ENCODE peak calls at places on chromosomes 6 and 20, in eight cellular contexts. K is AG10803, Y is tibial artery, P is HepG2, I is GM12878, O is HCT116, E is astrocyte of the spinal cord, U is breast epithelium. W is an unnamed sample.
A peak's percentile ranks its signal among the peaks of the same experiment; 100 is the strongest.

GRCh38 chr6:73388800-73389512 is 5.7 kb upstream of the DDX43 start:
- DNase-seq in K (peak; percentile 42), Y (peak; percentile 42), P (peak; percentile 5), I (no peak), O (peak; percentile 70), E (peak; percentile 64), U (no peak), W (peak; percentile 67)

GRCh38 chr20:44134897-44135810 is 51.8 kb downstream of the JPH2 start:
- DNase-seq in K (no peak), Y (no peak), P (no peak), I (peak; percentile 34), O (no peak), E (no peak), U (no peak), W (no peak)

GRCh38 chr6:158213925-158214674 is 46.0 kb downstream of the GTF2H5 start:
- DNase-seq in K (peak; percentile 81), Y (peak; percentile 61), P (peak; percentile 84), I (peak; percentile 23), O (peak; percentile 75), E (peak; percentile 80), U (no peak), W (peak; percentile 91)

GRCh38 chr20:46802696-46803445 is 91.8 kb upstream of the EYA2 start:
- DNase-seq in K (no peak), Y (no peak), P (no peak), I (no peak), O (no peak), E (no peak), U (no peak), W (no peak)

GRCh38 chr6:130969807-130970491 is 93.1 kb downstream of the EPB41L2 start:
- DNase-seq in K (peak; percentile 83), Y (peak; percentile 46), P (peak; percentile 80), I (no peak), O (no peak), E (peak; percentile 39), U (no peak), W (peak; percentile 60)

GRCh38 chr20:19850190-19850533 is 92.1 kb downstream of the RIN2 start:
- DNase-seq in K (peak; percentile 11), Y (peak; percentile 49), P (no peak), I (no peak), O (no peak), E (no peak), U (no peak), W (no peak)

GRCh38 chr6:77511860-77512259 is 48.6 kb upstream of the HTR1B start:
- DNase-seq in K (no peak), Y (no peak), P (no peak), I (no peak), O (peak; percentile 4), E (no peak), U (no peak), W (no peak)

GRCh38 chr6:156017838-156018237 is 562.2 kb upstream of the NOX3 start:
- DNase-seq in K (peak; percentile 55), Y (no peak), P (no peak), I (no peak), O (no peak), E (peak; percentile 19), U (no peak), W (peak; percentile 5)

GRCh38 chr6:21109421-21110178 is 484.0 kb upstream of the SOX4 start:
- DNase-seq in K (peak; percentile 77), Y (no peak), P (peak; percentile 33), I (peak; percentile 19), O (peak; percentile 90), E (peak; percentile 79), U (no peak), W (peak; percentile 76)

GRCh38 chr6:63565727-63566625 is 6.3 kb upstream of the LOC128125822 start:
- DNase-seq in K (no peak), Y (no peak), P (no peak), I (no peak), O (no peak), E (peak; percentile 40), U (no peak), W (peak; percentile 94)

GRCh38 chr6:134657751-134658522 is 292.0 kb downstream of the ALDH8A1 start:
- DNase-seq in K (no peak), Y (no peak), P (no peak), I (no peak), O (no peak), E (no peak), U (no peak), W (peak; percentile 27)

GRCh38 chr6:88869263-88870023 is 94.0 kb downstream of the RNGTT start:
- DNase-seq in K (peak; percentile 11), Y (no peak), P (no peak), I (no peak), O (no peak), E (peak; percentile 39), U (no peak), W (peak; percentile 43)

GRCh38 chr20:46833360-46833759 is 61.3 kb upstream of the EYA2 start:
- DNase-seq in K (no peak), Y (no peak), P (no peak), I (peak; percentile 2), O (no peak), E (no peak), U (no peak), W (no peak)

GRCh38 chr6:2765896-2766766 is 938 bp downstream of the WRNIP1 start:
- DNase-seq in K (peak; percentile 42), Y (peak; percentile 45), P (no peak), I (no peak), O (no peak), E (peak; percentile 42), U (peak; percentile 32), W (peak; percentile 47)

GRCh38 chr6:39226606-39227300 is 2.5 kb downstream of the KCNK5 start:
- DNase-seq in K (no peak), Y (no peak), P (no peak), I (no peak), O (no peak), E (no peak), U (no peak), W (no peak)

GRCh38 chr6:126396131-126396530 is 56.2 kb downstream of the CENPW start:
- DNase-seq in K (no peak), Y (no peak), P (no peak), I (no peak), O (no peak), E (no peak), U (no peak), W (no peak)
- TF ChIP-seq CTCF in K (no peak), Y (no peak), P (no peak), I (no peak), O (no peak), E (no peak), U (no peak), W (no peak)

DNA sequence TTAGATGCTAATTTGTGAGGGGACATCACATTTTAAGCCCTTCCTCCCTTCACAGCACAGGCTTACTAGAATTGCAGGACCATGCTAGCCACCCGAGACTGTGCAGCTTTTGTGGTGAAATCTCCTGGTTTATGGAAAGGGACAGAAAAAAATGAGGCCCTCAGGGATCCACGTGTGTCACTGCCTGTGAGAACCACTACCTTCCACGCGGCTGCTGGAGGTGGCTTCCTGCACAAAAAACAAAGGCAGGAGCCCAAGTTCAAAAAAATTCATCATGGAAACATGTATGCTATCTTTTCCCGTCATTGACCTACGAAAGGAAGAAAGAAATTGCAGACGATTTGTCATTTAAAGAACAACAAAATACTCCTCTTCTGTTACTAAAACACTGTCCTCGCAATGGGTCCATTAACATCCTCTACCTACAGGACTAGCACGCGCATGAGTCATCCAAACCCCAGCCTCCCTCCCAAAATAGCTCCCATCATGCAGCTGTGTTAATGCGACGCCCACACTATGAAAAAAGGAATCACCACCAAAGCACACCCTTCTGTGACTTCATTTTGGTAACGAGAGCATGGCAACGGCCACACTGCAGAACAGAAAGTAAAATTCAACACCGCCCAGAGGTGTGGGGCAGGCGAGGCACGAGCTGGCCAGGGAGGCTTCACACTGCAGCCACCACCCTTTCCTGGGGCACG is 45.7 kb downstream of the RAMACL start:
- DNase-seq in K (no peak), Y (no peak), P (no peak), I (peak; percentile 66), O (no peak), E (no peak), U (no peak), W (peak; percentile 69)
- H3K4me3 ChIP-seq in K (no peak overlapping the region), Y (no peak overlapping the region), P (no peak overlapping the region), I (no peak overlapping the region), O (no peak overlapping the region), E (no peak overlapping the region), U (no peak overlapping the region), W (no peak overlapping the region)

GRCh38 chr20:49888341-49889244 is 26.7 kb downstream of the SPATA2 start:
- DNase-seq in K (peak; percentile 47), Y (no peak), P (peak; percentile 69), I (peak; percentile 9), O (peak; percentile 21), E (peak; percentile 67), U (no peak), W (peak; percentile 65)

GRCh38 chr20:49885558-49886332 is 29.6 kb downstream of the SPATA2 start:
- DNase-seq in K (no peak), Y (no peak), P (no peak), I (no peak), O (no peak), E (no peak), U (no peak), W (no peak)

GRCh38 chr20:49886571-49887203 is 28.6 kb downstream of the SPATA2 start:
- DNase-seq in K (no peak), Y (no peak), P (no peak), I (no peak), O (no peak), E (no peak), U (no peak), W (no peak)

GRCh38 chr20:49887828-49888340 is 27.4 kb downstream of the SPATA2 start:
- DNase-seq in K (no peak), Y (no peak), P (no peak), I (no peak), O (no peak), E (no peak), U (no peak), W (no peak)

GRCh38 chr20:49887251-49887827 is 28.0 kb downstream of the SPATA2 start:
- DNase-seq in K (peak; percentile 20), Y (no peak), P (no peak), I (no peak), O (no peak), E (no peak), U (no peak), W (no peak)
- TF ChIP-seq CTCF in K (no peak), Y (no peak), P (no peak), I (no peak), O (no peak), E (no peak), U (no peak), W (no peak)

GRCh38 chr6:148852688-148853087 is 105.9 kb downstream of the UST start:
- DNase-seq in K (no peak), Y (no peak), P (no peak), I (no peak), O (no peak), E (no peak), U (no peak), W (no peak)

GRCh38 chr6:148851683-148852556 is 105.1 kb downstream of the UST start:
- DNase-seq in K (no peak), Y (no peak), P (no peak), I (no peak), O (no peak), E (no peak), U (no peak), W (no peak)

GRCh38 chr6:148855744-148856143 is 108.9 kb downstream of the UST start:
- DNase-seq in K (no peak), Y (no peak), P (no peak), I (no peak), O (no peak), E (no peak), U (no peak), W (no peak)

GRCh38 chr6:148854992-148855391 is 108.2 kb downstream of the UST start:
- DNase-seq in K (no peak), Y (no peak), P (no peak), I (no peak), O (no peak), E (no peak), U (no peak), W (no peak)

GRCh38 chr6:148854086-148854485 is 107.3 kb downstream of the UST start:
- DNase-seq in K (no peak), Y (no peak), P (no peak), I (no peak), O (no peak), E (no peak), U (no peak), W (peak; percentile 29)
- H3K4me3 ChIP-seq in K (no peak overlapping the region), Y (no peak overlapping the region), P (no peak overlapping the region), I (no peak overlapping the region), O (no peak overlapping the region), E (no peak overlapping the region), U (no peak overlapping the region), W (no peak overlapping the region)